ENCODE peak calls at places on chromosomes 12 and 14, in seven cellular contexts. One of them, this sample, is unnamed.

GRCh38 chr14:79712302-79712950 is 498.9 kb downstream of the DIO2 start:
- DNase-seq in foreskin fibroblast: no peak
- DNase-seq in activated naive CD4-positive, alpha-beta T cell: no peak
- DNase-seq in breast epithelium: no peak
- DNase-seq in stimulated activated CD4-positive, alpha-beta T cell treated with anti-CD3 and anti-CD28 coated beads, TNF-alpha, amount 100 ng/mL, for 1 hour: no peak
- DNase-seq in HT1080: no peak
- DNase-seq in germinal center: no peak
- DNase-seq in this sample: no peak

GRCh38 chr14:78022059-78022458 is 148.1 kb upstream of the NRXN3 start:
- DNase-seq in foreskin fibroblast: peak
- DNase-seq in activated naive CD4-positive, alpha-beta T cell: no peak
- DNase-seq in breast epithelium: no peak
- DNase-seq in stimulated activated CD4-positive, alpha-beta T cell treated with anti-CD3 and anti-CD28 coated beads, TNF-alpha, amount 100 ng/mL, for 1 hour: no peak
- DNase-seq in HT1080: peak
- DNase-seq in germinal center: peak
- DNase-seq in this sample: no peak

GRCh38 chr12:132285311-132285741 is 44.1 kb downstream of the GALNT9 start:
- DNase-seq in foreskin fibroblast: no peak
- DNase-seq in activated naive CD4-positive, alpha-beta T cell: no peak
- DNase-seq in breast epithelium: no peak
- DNase-seq in stimulated activated CD4-positive, alpha-beta T cell treated with anti-CD3 and anti-CD28 coated beads, TNF-alpha, amount 100 ng/mL, for 1 hour: no peak
- DNase-seq in HT1080: no peak
- DNase-seq in germinal center: no peak
- DNase-seq in this sample: no peak

GRCh38 chr12:111812881-111813741 is 28.9 kb upstream of the MAPKAPK5 start:
- DNase-seq in foreskin fibroblast: peak
- DNase-seq in activated naive CD4-positive, alpha-beta T cell: peak
- DNase-seq in breast epithelium: peak
- DNase-seq in stimulated activated CD4-positive, alpha-beta T cell treated with anti-CD3 and anti-CD28 coated beads, TNF-alpha, amount 100 ng/mL, for 1 hour: peak
- DNase-seq in HT1080: peak
- DNase-seq in germinal center: peak
- DNase-seq in this sample: peak

GRCh38 chr14:69280746-69281291 is 20.9 kb downstream of the GALNT16 start:
- DNase-seq in foreskin fibroblast: no peak
- DNase-seq in activated naive CD4-positive, alpha-beta T cell: no peak
- DNase-seq in breast epithelium: no peak
- DNase-seq in stimulated activated CD4-positive, alpha-beta T cell treated with anti-CD3 and anti-CD28 coated beads, TNF-alpha, amount 100 ng/mL, for 1 hour: no peak
- DNase-seq in HT1080: no peak
- DNase-seq in germinal center: no peak
- DNase-seq in this sample: no peak

GRCh38 chr12:48972213-48973021 is 882 bp upstream of the WNT10B start:
- DNase-seq in foreskin fibroblast: peak
- DNase-seq in activated naive CD4-positive, alpha-beta T cell: no peak
- DNase-seq in breast epithelium: no peak
- DNase-seq in stimulated activated CD4-positive, alpha-beta T cell treated with anti-CD3 and anti-CD28 coated beads, TNF-alpha, amount 100 ng/mL, for 1 hour: no peak
- DNase-seq in HT1080: peak
- DNase-seq in germinal center: no peak
- DNase-seq in this sample: no peak

GRCh38 chr12:60070541-60070940 is 474.7 kb downstream of the SLC16A7 start:
- DNase-seq in foreskin fibroblast: no peak
- DNase-seq in activated naive CD4-positive, alpha-beta T cell: no peak
- DNase-seq in breast epithelium: no peak
- DNase-seq in stimulated activated CD4-positive, alpha-beta T cell treated with anti-CD3 and anti-CD28 coated beads, TNF-alpha, amount 100 ng/mL, for 1 hour: no peak
- DNase-seq in HT1080: peak
- DNase-seq in germinal center: no peak
- DNase-seq in this sample: no peak

GRCh38 chr12:113862570-113863454 is 103.3 kb downstream of the RBM19 start:
- DNase-seq in foreskin fibroblast: peak
- DNase-seq in activated naive CD4-positive, alpha-beta T cell: no peak
- DNase-seq in breast epithelium: no peak
- DNase-seq in stimulated activated CD4-positive, alpha-beta T cell treated with anti-CD3 and anti-CD28 coated beads, TNF-alpha, amount 100 ng/mL, for 1 hour: no peak
- DNase-seq in HT1080: peak
- DNase-seq in germinal center: peak
- DNase-seq in this sample: no peak

GRCh38 chr12:49462103-49462739 is 76.6 kb upstream of the KCNH3 start:
- DNase-seq in foreskin fibroblast: no peak
- DNase-seq in activated naive CD4-positive, alpha-beta T cell: no peak
- DNase-seq in breast epithelium: no peak
- DNase-seq in stimulated activated CD4-positive, alpha-beta T cell treated with anti-CD3 and anti-CD28 coated beads, TNF-alpha, amount 100 ng/mL, for 1 hour: no peak
- DNase-seq in HT1080: no peak
- DNase-seq in germinal center: no peak
- DNase-seq in this sample: no peak

GRCh38 chr14:100472491-100472890 is 114.7 kb downstream of the BEGAIN start:
- DNase-seq in foreskin fibroblast: no peak
- DNase-seq in activated naive CD4-positive, alpha-beta T cell: no peak
- DNase-seq in breast epithelium: no peak
- DNase-seq in stimulated activated CD4-positive, alpha-beta T cell treated with anti-CD3 and anti-CD28 coated beads, TNF-alpha, amount 100 ng/mL, for 1 hour: no peak
- DNase-seq in HT1080: no peak
- DNase-seq in germinal center: no peak
- DNase-seq in this sample: no peak

GRCh38 chr14:22252591-22253178 is 336.3 kb downstream of the DAD1 start:
- DNase-seq in foreskin fibroblast: no peak
- DNase-seq in activated naive CD4-positive, alpha-beta T cell: no peak
- DNase-seq in breast epithelium: no peak
- DNase-seq in stimulated activated CD4-positive, alpha-beta T cell treated with anti-CD3 and anti-CD28 coated beads, TNF-alpha, amount 100 ng/mL, for 1 hour: no peak
- DNase-seq in HT1080: no peak
- DNase-seq in germinal center: no peak
- DNase-seq in this sample: no peak

GRCh38 chr12:101243074-101243473 is 33.0 kb upstream of the SLC5A8 start:
- DNase-seq in foreskin fibroblast: no peak
- DNase-seq in activated naive CD4-positive, alpha-beta T cell: no peak
- DNase-seq in breast epithelium: no peak
- DNase-seq in stimulated activated CD4-positive, alpha-beta T cell treated with anti-CD3 and anti-CD28 coated beads, TNF-alpha, amount 100 ng/mL, for 1 hour: no peak
- DNase-seq in HT1080: peak
- DNase-seq in germinal center: no peak
- DNase-seq in this sample: no peak

GRCh38 chr12:13941258-13942249 is 39.8 kb downstream of the GRIN2B start:
- DNase-seq in foreskin fibroblast: no peak
- DNase-seq in activated naive CD4-positive, alpha-beta T cell: no peak
- DNase-seq in breast epithelium: no peak
- DNase-seq in stimulated activated CD4-positive, alpha-beta T cell treated with anti-CD3 and anti-CD28 coated beads, TNF-alpha, amount 100 ng/mL, for 1 hour: no peak
- DNase-seq in HT1080: peak
- DNase-seq in germinal center: peak
- DNase-seq in this sample: no peak

GRCh38 chr12:96431067-96431466 is 30.8 kb upstream of the CDK17 start:
- DNase-seq in foreskin fibroblast: no peak
- DNase-seq in activated naive CD4-positive, alpha-beta T cell: no peak
- DNase-seq in breast epithelium: no peak
- DNase-seq in stimulated activated CD4-positive, alpha-beta T cell treated with anti-CD3 and anti-CD28 coated beads, TNF-alpha, amount 100 ng/mL, for 1 hour: no peak
- DNase-seq in HT1080: no peak
- DNase-seq in germinal center: no peak
- DNase-seq in this sample: no peak

GRCh38 chr14:74501135-74501614 is 7.6 kb downstream of the ISCA2 start:
- DNase-seq in foreskin fibroblast: peak
- DNase-seq in activated naive CD4-positive, alpha-beta T cell: no peak
- DNase-seq in breast epithelium: peak
- DNase-seq in stimulated activated CD4-positive, alpha-beta T cell treated with anti-CD3 and anti-CD28 coated beads, TNF-alpha, amount 100 ng/mL, for 1 hour: no peak
- DNase-seq in HT1080: no peak
- DNase-seq in germinal center: no peak
- DNase-seq in this sample: no peak

GRCh38 chr14:32702571-32702970 is 236.1 kb upstream of the NPAS3 start:
- DNase-seq in foreskin fibroblast: no peak
- DNase-seq in activated naive CD4-positive, alpha-beta T cell: no peak
- DNase-seq in breast epithelium: no peak
- DNase-seq in stimulated activated CD4-positive, alpha-beta T cell treated with anti-CD3 and anti-CD28 coated beads, TNF-alpha, amount 100 ng/mL, for 1 hour: no peak
- DNase-seq in HT1080: peak
- DNase-seq in germinal center: no peak
- DNase-seq in this sample: peak

GRCh38 chr14:69259531-69260245 is at the start of gene GALNT16:
- DNase-seq in foreskin fibroblast: peak
- DNase-seq in activated naive CD4-positive, alpha-beta T cell: no peak
- DNase-seq in breast epithelium: no peak
- DNase-seq in stimulated activated CD4-positive, alpha-beta T cell treated with anti-CD3 and anti-CD28 coated beads, TNF-alpha, amount 100 ng/mL, for 1 hour: no peak
- DNase-seq in HT1080: peak
- DNase-seq in germinal center: no peak
- DNase-seq in this sample: no peak

GRCh38 chr12:50059440-50060119 is 2.2 kb downstream of the ASIC1 start:
- DNase-seq in foreskin fibroblast: no peak
- DNase-seq in activated naive CD4-positive, alpha-beta T cell: peak
- DNase-seq in breast epithelium: no peak
- DNase-seq in stimulated activated CD4-positive, alpha-beta T cell treated with anti-CD3 and anti-CD28 coated beads, TNF-alpha, amount 100 ng/mL, for 1 hour: no peak
- DNase-seq in HT1080: peak
- DNase-seq in germinal center: no peak
- DNase-seq in this sample: no peak

GRCh38 chr14:21024668-21025373 is at the start of gene NDRG2:
- DNase-seq in foreskin fibroblast: peak
- DNase-seq in activated naive CD4-positive, alpha-beta T cell: peak
- DNase-seq in breast epithelium: peak
- DNase-seq in stimulated activated CD4-positive, alpha-beta T cell treated with anti-CD3 and anti-CD28 coated beads, TNF-alpha, amount 100 ng/mL, for 1 hour: peak
- DNase-seq in HT1080: no peak
- DNase-seq in germinal center: peak
- DNase-seq in this sample: no peak

GRCh38 chr12:7190268-7191055 is 976 bp downstream of the PEX5 start:
- DNase-seq in foreskin fibroblast: peak
- DNase-seq in activated naive CD4-positive, alpha-beta T cell: no peak
- DNase-seq in breast epithelium: no peak
- DNase-seq in stimulated activated CD4-positive, alpha-beta T cell treated with anti-CD3 and anti-CD28 coated beads, TNF-alpha, amount 100 ng/mL, for 1 hour: no peak
- DNase-seq in HT1080: peak
- DNase-seq in germinal center: peak
- DNase-seq in this sample: peak

GRCh38 chr12:16555630-16556029 is 50.3 kb downstream of the LMO3 start:
- DNase-seq in foreskin fibroblast: peak
- DNase-seq in activated naive CD4-positive, alpha-beta T cell: no peak
- DNase-seq in breast epithelium: no peak
- DNase-seq in stimulated activated CD4-positive, alpha-beta T cell treated with anti-CD3 and anti-CD28 coated beads, TNF-alpha, amount 100 ng/mL, for 1 hour: no peak
- DNase-seq in HT1080: peak
- DNase-seq in germinal center: no peak
- DNase-seq in this sample: no peak

GRCh38 chr12:99658950-99659349 is 11.4 kb downstream of the GARIN6 start:
- DNase-seq in foreskin fibroblast: no peak
- DNase-seq in activated naive CD4-positive, alpha-beta T cell: no peak
- DNase-seq in breast epithelium: no peak
- DNase-seq in stimulated activated CD4-positive, alpha-beta T cell treated with anti-CD3 and anti-CD28 coated beads, TNF-alpha, amount 100 ng/mL, for 1 hour: no peak
- DNase-seq in HT1080: no peak
- DNase-seq in germinal center: no peak
- DNase-seq in this sample: no peak

GRCh38 chr12:6643569-6644256 is 3.5 kb downstream of the ACRBP start:
- DNase-seq in foreskin fibroblast: no peak
- DNase-seq in activated naive CD4-positive, alpha-beta T cell: no peak
- DNase-seq in breast epithelium: no peak
- DNase-seq in stimulated activated CD4-positive, alpha-beta T cell treated with anti-CD3 and anti-CD28 coated beads, TNF-alpha, amount 100 ng/mL, for 1 hour: no peak
- DNase-seq in HT1080: no peak
- DNase-seq in germinal center: peak
- DNase-seq in this sample: no peak

GRCh38 chr12:98895086-98895651 is 250.1 kb downstream of the APAF1 start:
- DNase-seq in foreskin fibroblast: no peak
- DNase-seq in activated naive CD4-positive, alpha-beta T cell: no peak
- DNase-seq in breast epithelium: no peak
- DNase-seq in stimulated activated CD4-positive, alpha-beta T cell treated with anti-CD3 and anti-CD28 coated beads, TNF-alpha, amount 100 ng/mL, for 1 hour: no peak
- DNase-seq in HT1080: no peak
- DNase-seq in germinal center: peak
- DNase-seq in this sample: no peak

GRCh38 chr14:36843410-36843809 is 181.8 kb downstream of the PAX9 start:
- DNase-seq in foreskin fibroblast: no peak
- DNase-seq in activated naive CD4-positive, alpha-beta T cell: no peak
- DNase-seq in breast epithelium: no peak
- DNase-seq in stimulated activated CD4-positive, alpha-beta T cell treated with anti-CD3 and anti-CD28 coated beads, TNF-alpha, amount 100 ng/mL, for 1 hour: no peak
- DNase-seq in HT1080: no peak
- DNase-seq in germinal center: no peak
- DNase-seq in this sample: no peak

GRCh38 chr12:103768467-103769123 is 72.4 kb downstream of the NT5DC3 start:
- DNase-seq in foreskin fibroblast: no peak
- DNase-seq in activated naive CD4-positive, alpha-beta T cell: no peak
- DNase-seq in breast epithelium: no peak
- DNase-seq in stimulated activated CD4-positive, alpha-beta T cell treated with anti-CD3 and anti-CD28 coated beads, TNF-alpha, amount 100 ng/mL, for 1 hour: no peak
- DNase-seq in HT1080: peak
- DNase-seq in germinal center: no peak
- DNase-seq in this sample: no peak

GRCh38 chr12:114933428-114934160 is 249.6 kb upstream of the TBX3 start:
- DNase-seq in foreskin fibroblast: peak
- DNase-seq in activated naive CD4-positive, alpha-beta T cell: no peak
- DNase-seq in breast epithelium: no peak
- DNase-seq in stimulated activated CD4-positive, alpha-beta T cell treated with anti-CD3 and anti-CD28 coated beads, TNF-alpha, amount 100 ng/mL, for 1 hour: no peak
- DNase-seq in HT1080: peak
- DNase-seq in germinal center: no peak
- DNase-seq in this sample: no peak

GRCh38 chr12:31245822-31246469 is 80.0 kb downstream of the SINHCAF start:
- DNase-seq in foreskin fibroblast: no peak
- DNase-seq in activated naive CD4-positive, alpha-beta T cell: no peak
- DNase-seq in breast epithelium: no peak
- DNase-seq in stimulated activated CD4-positive, alpha-beta T cell treated with anti-CD3 and anti-CD28 coated beads, TNF-alpha, amount 100 ng/mL, for 1 hour: no peak
- DNase-seq in HT1080: peak
- DNase-seq in germinal center: no peak
- DNase-seq in this sample: no peak

GRCh38 chr12:18332173-18332572 is 70.9 kb downstream of the PIK3C2G start:
- DNase-seq in foreskin fibroblast: no peak
- DNase-seq in activated naive CD4-positive, alpha-beta T cell: no peak
- DNase-seq in breast epithelium: no peak
- DNase-seq in stimulated activated CD4-positive, alpha-beta T cell treated with anti-CD3 and anti-CD28 coated beads, TNF-alpha, amount 100 ng/mL, for 1 hour: no peak
- DNase-seq in HT1080: no peak
- DNase-seq in germinal center: no peak
- DNase-seq in this sample: no peak

GRCh38 chr14:49553106-49553505 is 33.1 kb downstream of the RPS29 start:
- DNase-seq in foreskin fibroblast: no peak
- DNase-seq in activated naive CD4-positive, alpha-beta T cell: no peak
- DNase-seq in breast epithelium: no peak
- DNase-seq in stimulated activated CD4-positive, alpha-beta T cell treated with anti-CD3 and anti-CD28 coated beads, TNF-alpha, amount 100 ng/mL, for 1 hour: no peak
- DNase-seq in HT1080: no peak
- DNase-seq in germinal center: no peak
- DNase-seq in this sample: no peak

GRCh38 chr12:108418162-108418561 is 79.1 kb upstream of the CMKLR1 start:
- DNase-seq in foreskin fibroblast: no peak
- DNase-seq in activated naive CD4-positive, alpha-beta T cell: no peak
- DNase-seq in breast epithelium: no peak
- DNase-seq in stimulated activated CD4-positive, alpha-beta T cell treated with anti-CD3 and anti-CD28 coated beads, TNF-alpha, amount 100 ng/mL, for 1 hour: no peak
- DNase-seq in HT1080: no peak
- DNase-seq in germinal center: no peak
- DNase-seq in this sample: no peak

GRCh38 chr14:56087824-56088571 is 30.2 kb upstream of the PELI2 start:
- DNase-seq in foreskin fibroblast: no peak
- DNase-seq in activated naive CD4-positive, alpha-beta T cell: no peak
- DNase-seq in breast epithelium: no peak
- DNase-seq in stimulated activated CD4-positive, alpha-beta T cell treated with anti-CD3 and anti-CD28 coated beads, TNF-alpha, amount 100 ng/mL, for 1 hour: no peak
- DNase-seq in HT1080: no peak
- DNase-seq in germinal center: no peak
- DNase-seq in this sample: no peak

GRCh38 chr12:93889516-93890202 is 212.5 kb downstream of the CRADD start:
- DNase-seq in foreskin fibroblast: no peak
- DNase-seq in activated naive CD4-positive, alpha-beta T cell: no peak
- DNase-seq in breast epithelium: no peak
- DNase-seq in stimulated activated CD4-positive, alpha-beta T cell treated with anti-CD3 and anti-CD28 coated beads, TNF-alpha, amount 100 ng/mL, for 1 hour: no peak
- DNase-seq in HT1080: no peak
- DNase-seq in germinal center: no peak
- DNase-seq in this sample: no peak

This sample was measured in thoracic aorta.